ENCODE peak calls at places on chromosome 13, in eight cellular contexts. One of them, this sample, is unnamed.

GRCh38 chr13:105598551-105598950 is 936.9 kb downstream of the EFNB2 start:
- DNase-seq in psoas muscle: no peak
- DNase-seq in fibroblast of mammary gland: peak
- DNase-seq in cardiac fibroblast: peak
- DNase-seq in stomach: no peak
- DNase-seq in fibroblast of the aortic adventitia: peak
- DNase-seq in astrocyte of the spinal cord: peak
- DNase-seq in adrenal gland: no peak
- DNase-seq in this sample: peak

GRCh38 chr13:96822900-96823299 is 171.4 kb downstream of the OXGR1 start:
- DNase-seq in psoas muscle: no peak
- DNase-seq in fibroblast of mammary gland: peak
- DNase-seq in cardiac fibroblast: no peak
- DNase-seq in stomach: peak
- DNase-seq in fibroblast of the aortic adventitia: peak
- DNase-seq in astrocyte of the spinal cord: no peak
- DNase-seq in adrenal gland: no peak
- DNase-seq in this sample: peak

GRCh38 chr13:106349080-106349841 is 186.2 kb downstream of the EFNB2 start:
- DNase-seq in psoas muscle: no peak
- DNase-seq in fibroblast of mammary gland: peak
- DNase-seq in cardiac fibroblast: no peak
- DNase-seq in stomach: peak
- DNase-seq in fibroblast of the aortic adventitia: no peak
- DNase-seq in astrocyte of the spinal cord: peak
- DNase-seq in adrenal gland: no peak
- DNase-seq in this sample: no peak

GRCh38 chr13:66225071-66225470 is 1005.1 kb downstream of the PCDH9 start:
- DNase-seq in psoas muscle: no peak
- DNase-seq in fibroblast of mammary gland: no peak
- DNase-seq in cardiac fibroblast: no peak
- DNase-seq in stomach: no peak
- DNase-seq in fibroblast of the aortic adventitia: no peak
- DNase-seq in astrocyte of the spinal cord: no peak
- DNase-seq in adrenal gland: no peak
- DNase-seq in this sample: no peak

GRCh38 chr13:105389373-105389772 is 1146.1 kb downstream of the EFNB2 start:
- DNase-seq in psoas muscle: no peak
- DNase-seq in fibroblast of mammary gland: no peak
- DNase-seq in cardiac fibroblast: no peak
- DNase-seq in stomach: no peak
- DNase-seq in fibroblast of the aortic adventitia: no peak
- DNase-seq in astrocyte of the spinal cord: no peak
- DNase-seq in adrenal gland: no peak
- DNase-seq in this sample: no peak

GRCh38 chr13:91134773-91135124 is 212.7 kb upstream of the MIR17HG start:
- DNase-seq in psoas muscle: no peak
- DNase-seq in fibroblast of mammary gland: no peak
- DNase-seq in cardiac fibroblast: no peak
- DNase-seq in stomach: no peak
- DNase-seq in fibroblast of the aortic adventitia: no peak
- DNase-seq in astrocyte of the spinal cord: no peak
- DNase-seq in adrenal gland: no peak
- DNase-seq in this sample: no peak

GRCh38 chr13:93361703-93362102 is 135.1 kb downstream of the GPC6 start:
- DNase-seq in psoas muscle: no peak
- DNase-seq in fibroblast of mammary gland: no peak
- DNase-seq in cardiac fibroblast: no peak
- DNase-seq in stomach: no peak
- DNase-seq in fibroblast of the aortic adventitia: no peak
- DNase-seq in astrocyte of the spinal cord: no peak
- DNase-seq in adrenal gland: no peak
- DNase-seq in this sample: peak

GRCh38 chr13:40963927-40964326 is 55.2 kb downstream of the ELF1 start:
- DNase-seq in psoas muscle: no peak
- DNase-seq in fibroblast of mammary gland: peak
- DNase-seq in cardiac fibroblast: no peak
- DNase-seq in stomach: no peak
- DNase-seq in fibroblast of the aortic adventitia: peak
- DNase-seq in astrocyte of the spinal cord: peak
- DNase-seq in adrenal gland: no peak
- DNase-seq in this sample: no peak

GRCh38 chr13:97234742-97235141 is 12.6 kb downstream of the MBNL2 start:
- DNase-seq in psoas muscle: no peak
- DNase-seq in fibroblast of mammary gland: no peak
- DNase-seq in cardiac fibroblast: no peak
- DNase-seq in stomach: peak
- DNase-seq in fibroblast of the aortic adventitia: no peak
- DNase-seq in astrocyte of the spinal cord: no peak
- DNase-seq in adrenal gland: no peak
- DNase-seq in this sample: no peak

GRCh38 chr13:93108111-93108581 is 118.5 kb upstream of the GPC6 start:
- DNase-seq in psoas muscle: no peak
- DNase-seq in fibroblast of mammary gland: no peak
- DNase-seq in cardiac fibroblast: peak
- DNase-seq in stomach: no peak
- DNase-seq in fibroblast of the aortic adventitia: peak
- DNase-seq in astrocyte of the spinal cord: no peak
- DNase-seq in adrenal gland: no peak
- DNase-seq in this sample: peak

GRCh38 chr13:38667526-38668094 is 19.3 kb upstream of the FREM2 start:
- DNase-seq in psoas muscle: no peak
- DNase-seq in fibroblast of mammary gland: no peak
- DNase-seq in cardiac fibroblast: no peak
- DNase-seq in stomach: no peak
- DNase-seq in fibroblast of the aortic adventitia: no peak
- DNase-seq in astrocyte of the spinal cord: no peak
- DNase-seq in adrenal gland: no peak
- DNase-seq in this sample: no peak

GRCh38 chr13:30872195-30872594 is 33.9 kb upstream of the MEDAG start:
- DNase-seq in psoas muscle: no peak
- DNase-seq in fibroblast of mammary gland: no peak
- DNase-seq in cardiac fibroblast: no peak
- DNase-seq in stomach: no peak
- DNase-seq in fibroblast of the aortic adventitia: no peak
- DNase-seq in astrocyte of the spinal cord: no peak
- DNase-seq in adrenal gland: no peak
- DNase-seq in this sample: no peak

GRCh38 chr13:59458908-59459579 is 704.7 kb downstream of the DIAPH3 start:
- DNase-seq in psoas muscle: no peak
- DNase-seq in fibroblast of mammary gland: peak
- DNase-seq in cardiac fibroblast: peak
- DNase-seq in stomach: no peak
- DNase-seq in fibroblast of the aortic adventitia: peak
- DNase-seq in astrocyte of the spinal cord: peak
- DNase-seq in adrenal gland: peak
- DNase-seq in this sample: peak

GRCh38 chr13:88979465-88980180 is 1308.5 kb downstream of the SLITRK5 start:
- DNase-seq in psoas muscle: no peak
- DNase-seq in fibroblast of mammary gland: no peak
- DNase-seq in cardiac fibroblast: peak
- DNase-seq in stomach: no peak
- DNase-seq in fibroblast of the aortic adventitia: no peak
- DNase-seq in astrocyte of the spinal cord: no peak
- DNase-seq in adrenal gland: no peak
- DNase-seq in this sample: no peak
- TF ChIP-seq CTCF in psoas muscle: no peak
- TF ChIP-seq CTCF in fibroblast of mammary gland: no peak
- TF ChIP-seq CTCF in cardiac fibroblast: no peak
- TF ChIP-seq CTCF in stomach: no peak
- TF ChIP-seq CTCF in fibroblast of the aortic adventitia: no peak
- TF ChIP-seq CTCF in astrocyte of the spinal cord: no peak
- TF ChIP-seq CTCF in adrenal gland: no peak
- TF ChIP-seq CTCF in this sample: no peak

GRCh38 chr13:44918323-44919102 is 70.8 kb downstream of the NUFIP1 start:
- DNase-seq in psoas muscle: peak
- DNase-seq in fibroblast of mammary gland: peak
- DNase-seq in cardiac fibroblast: peak
- DNase-seq in stomach: peak
- DNase-seq in fibroblast of the aortic adventitia: peak
- DNase-seq in astrocyte of the spinal cord: peak
- DNase-seq in adrenal gland: peak
- DNase-seq in this sample: peak
- TF ChIP-seq CTCF in psoas muscle: peak
- TF ChIP-seq CTCF in fibroblast of mammary gland: peak
- TF ChIP-seq CTCF in cardiac fibroblast: peak
- TF ChIP-seq CTCF in stomach: peak
- TF ChIP-seq CTCF in fibroblast of the aortic adventitia: peak
- TF ChIP-seq CTCF in astrocyte of the spinal cord: peak
- TF ChIP-seq CTCF in adrenal gland: peak
- TF ChIP-seq CTCF in this sample: peak

DNA sequence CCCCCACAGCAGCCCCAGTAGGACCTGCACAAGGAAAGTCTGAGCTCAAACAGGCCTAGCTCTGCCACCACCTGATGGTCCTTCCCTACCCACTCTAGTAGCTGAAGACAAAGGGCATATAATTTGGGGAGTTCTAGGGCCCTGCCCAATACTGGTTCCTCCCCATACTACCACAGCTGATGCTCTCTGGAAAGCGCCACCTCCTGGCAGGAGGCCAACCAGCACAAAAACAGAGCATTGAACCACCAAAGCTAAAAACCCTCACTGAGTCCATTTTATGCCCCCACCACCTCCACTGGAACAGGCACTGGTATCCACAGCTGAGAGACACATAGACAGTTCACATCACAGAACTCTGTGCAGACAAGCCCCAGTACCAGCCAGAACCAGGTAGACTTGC is 1276.8 kb downstream of the OLFM4 start:
- DNase-seq in psoas muscle: no peak
- DNase-seq in fibroblast of mammary gland: no peak
- DNase-seq in cardiac fibroblast: no peak
- DNase-seq in stomach: no peak
- DNase-seq in fibroblast of the aortic adventitia: no peak
- DNase-seq in astrocyte of the spinal cord: no peak
- DNase-seq in adrenal gland: no peak
- DNase-seq in this sample: no peak
- TF ChIP-seq CTCF in psoas muscle: no peak
- TF ChIP-seq CTCF in fibroblast of mammary gland: no peak
- TF ChIP-seq CTCF in cardiac fibroblast: no peak
- TF ChIP-seq CTCF in stomach: no peak
- TF ChIP-seq CTCF in fibroblast of the aortic adventitia: no peak
- TF ChIP-seq CTCF in astrocyte of the spinal cord: no peak
- TF ChIP-seq CTCF in adrenal gland: no peak
- TF ChIP-seq CTCF in this sample: no peak

GRCh38 chr13:25406377-25406776 is 34.6 kb downstream of the ATP8A2 start:
- DNase-seq in psoas muscle: no peak
- DNase-seq in fibroblast of mammary gland: no peak
- DNase-seq in cardiac fibroblast: no peak
- DNase-seq in stomach: no peak
- DNase-seq in fibroblast of the aortic adventitia: no peak
- DNase-seq in astrocyte of the spinal cord: no peak
- DNase-seq in adrenal gland: no peak
- DNase-seq in this sample: no peak
- TF ChIP-seq CTCF in psoas muscle: no peak
- TF ChIP-seq CTCF in fibroblast of mammary gland: no peak
- TF ChIP-seq CTCF in cardiac fibroblast: no peak
- TF ChIP-seq CTCF in stomach: no peak
- TF ChIP-seq CTCF in fibroblast of the aortic adventitia: no peak
- TF ChIP-seq CTCF in astrocyte of the spinal cord: no peak
- TF ChIP-seq CTCF in adrenal gland: no peak
- TF ChIP-seq CTCF in this sample: peak

GRCh38 chr13:80923907-80924306 is 583.0 kb upstream of the SPRY2 start:
- DNase-seq in psoas muscle: no peak
- DNase-seq in fibroblast of mammary gland: peak
- DNase-seq in cardiac fibroblast: peak
- DNase-seq in stomach: no peak
- DNase-seq in fibroblast of the aortic adventitia: no peak
- DNase-seq in astrocyte of the spinal cord: peak
- DNase-seq in adrenal gland: no peak
- DNase-seq in this sample: no peak
- TF ChIP-seq CTCF in psoas muscle: no peak
- TF ChIP-seq CTCF in fibroblast of mammary gland: peak
- TF ChIP-seq CTCF in cardiac fibroblast: no peak
- TF ChIP-seq CTCF in stomach: no peak
- TF ChIP-seq CTCF in fibroblast of the aortic adventitia: no peak
- TF ChIP-seq CTCF in astrocyte of the spinal cord: peak
- TF ChIP-seq CTCF in adrenal gland: no peak
- TF ChIP-seq CTCF in this sample: no peak

GRCh38 chr13:23549724-23550123 is 20.5 kb upstream of the TNFRSF19 start:
- DNase-seq in psoas muscle: no peak
- DNase-seq in fibroblast of mammary gland: no peak
- DNase-seq in cardiac fibroblast: no peak
- DNase-seq in stomach: no peak
- DNase-seq in fibroblast of the aortic adventitia: no peak
- DNase-seq in astrocyte of the spinal cord: no peak
- DNase-seq in adrenal gland: no peak
- DNase-seq in this sample: no peak

GRCh38 chr13:23550164-23550563 is 20.0 kb upstream of the TNFRSF19 start:
- DNase-seq in psoas muscle: no peak
- DNase-seq in fibroblast of mammary gland: no peak
- DNase-seq in cardiac fibroblast: no peak
- DNase-seq in stomach: no peak
- DNase-seq in fibroblast of the aortic adventitia: no peak
- DNase-seq in astrocyte of the spinal cord: no peak
- DNase-seq in adrenal gland: no peak
- DNase-seq in this sample: no peak

GRCh38 chr13:23551213-23552008 is 18.8 kb upstream of the TNFRSF19 start:
- DNase-seq in psoas muscle: no peak
- DNase-seq in fibroblast of mammary gland: no peak
- DNase-seq in cardiac fibroblast: no peak
- DNase-seq in stomach: no peak
- DNase-seq in fibroblast of the aortic adventitia: no peak
- DNase-seq in astrocyte of the spinal cord: no peak
- DNase-seq in adrenal gland: no peak
- DNase-seq in this sample: no peak

GRCh38 chr13:23544668-23545067 is 25.5 kb upstream of the TNFRSF19 start:
- DNase-seq in psoas muscle: no peak
- DNase-seq in fibroblast of mammary gland: no peak
- DNase-seq in cardiac fibroblast: no peak
- DNase-seq in stomach: no peak
- DNase-seq in fibroblast of the aortic adventitia: no peak
- DNase-seq in astrocyte of the spinal cord: no peak
- DNase-seq in adrenal gland: no peak
- DNase-seq in this sample: no peak

DNA sequence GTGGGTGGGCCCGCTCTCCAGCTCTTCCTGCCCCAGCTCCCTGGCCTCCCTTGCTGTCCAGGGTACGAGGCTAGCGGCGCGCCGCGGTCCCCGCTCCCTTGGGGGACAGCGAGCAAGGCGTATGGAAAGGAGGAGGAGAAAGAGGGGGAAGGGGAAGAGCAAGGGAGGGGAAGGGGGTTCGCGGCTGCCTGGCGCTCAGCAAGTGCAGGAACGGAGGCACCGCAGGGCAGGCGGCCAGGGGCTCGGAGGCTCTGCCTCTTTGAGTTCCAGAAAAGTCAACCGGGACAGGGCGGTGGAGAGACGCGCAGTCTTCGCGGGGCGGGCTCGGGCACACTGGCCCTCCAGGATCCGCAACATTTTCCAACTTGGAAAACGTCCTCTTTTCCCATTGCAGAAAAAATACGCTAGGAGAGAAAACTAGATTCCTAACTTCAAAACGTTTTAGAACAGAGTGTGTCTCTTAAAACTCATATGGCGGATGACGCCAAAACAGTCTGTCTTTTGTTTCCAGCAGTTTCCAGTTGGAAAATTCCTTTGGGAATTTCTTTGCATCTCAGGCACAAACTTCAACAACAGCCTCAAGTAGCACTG is 23.1 kb upstream of the TNFRSF19 start:
- DNase-seq in psoas muscle: peak
- DNase-seq in fibroblast of mammary gland: peak
- DNase-seq in cardiac fibroblast: peak
- DNase-seq in stomach: no peak
- DNase-seq in fibroblast of the aortic adventitia: peak
- DNase-seq in astrocyte of the spinal cord: peak
- DNase-seq in adrenal gland: peak
- DNase-seq in this sample: peak
- TF ChIP-seq CTCF in psoas muscle: no peak
- TF ChIP-seq CTCF in fibroblast of mammary gland: no peak
- TF ChIP-seq CTCF in cardiac fibroblast: no peak
- TF ChIP-seq CTCF in stomach: no peak
- TF ChIP-seq CTCF in fibroblast of the aortic adventitia: no peak
- TF ChIP-seq CTCF in astrocyte of the spinal cord: no peak
- TF ChIP-seq CTCF in adrenal gland: no peak
- TF ChIP-seq CTCF in this sample: no peak